ENCODE peak calls at places on chromosomes 7 and 10, in seven cellular contexts. B, L, G, Q, H, T and C are unnamed samples.

GRCh38 chr7:133358728-133359127 is 105.8 kb downstream of the EXOC4 start:
- DNase-seq in B (no peak), L (no peak), G (no peak), Q (no peak), H (no peak), T (peak), C (no peak)

GRCh38 chr10:99279626-99280111 is 44.0 kb upstream of the HPSE2 start:
- DNase-seq in B (peak), L (peak), G (no peak), Q (no peak), H (peak), T (peak), C (no peak)

GRCh38 chr10:102140218-102140617 is 7.4 kb downstream of the PPRC1 start:
- DNase-seq in B (no peak), L (no peak), G (no peak), Q (no peak), H (no peak), T (no peak), C (no peak)

GRCh38 chr7:136698977-136699376 is 169.5 kb upstream of the CHRM2 start:
- DNase-seq in B (no peak), L (no peak), G (no peak), Q (no peak), H (no peak), T (no peak), C (no peak)

GRCh38 chr7:43758029-43758860 is at the start of gene BLVRA:
- DNase-seq in B (peak), L (peak), G (peak), Q (no peak), H (peak), T (peak), C (no peak)

GRCh38 chr7:70208236-70209063 is 610.2 kb downstream of the AUTS2 start:
- DNase-seq in B (peak), L (no peak), G (no peak), Q (no peak), H (no peak), T (peak), C (no peak)

GRCh38 chr7:95687759-95688343 is 84.5 kb upstream of the DYNC1I1 start:
- DNase-seq in B (peak), L (peak), G (peak), Q (peak), H (no peak), T (peak), C (no peak)

GRCh38 chr10:79409038-79410035 is 36.1 kb downstream of the ZCCHC24 start:
- DNase-seq in B (no peak), L (no peak), G (no peak), Q (no peak), H (no peak), T (no peak), C (no peak)

GRCh38 chr10:125424191-125424847 is 258.6 kb downstream of the TEX36 start:
- DNase-seq in B (no peak), L (no peak), G (no peak), Q (no peak), H (no peak), T (no peak), C (no peak)

GRCh38 chr10:13690281-13690825 is 103.6 kb downstream of the PRPF18 start:
- DNase-seq in B (no peak), L (no peak), G (no peak), Q (no peak), H (peak), T (no peak), C (peak)

GRCh38 chr7:85770332-85770731 is 583.5 kb upstream of the SEMA3D start:
- DNase-seq in B (no peak), L (no peak), G (no peak), Q (no peak), H (no peak), T (peak), C (no peak)

DNA sequence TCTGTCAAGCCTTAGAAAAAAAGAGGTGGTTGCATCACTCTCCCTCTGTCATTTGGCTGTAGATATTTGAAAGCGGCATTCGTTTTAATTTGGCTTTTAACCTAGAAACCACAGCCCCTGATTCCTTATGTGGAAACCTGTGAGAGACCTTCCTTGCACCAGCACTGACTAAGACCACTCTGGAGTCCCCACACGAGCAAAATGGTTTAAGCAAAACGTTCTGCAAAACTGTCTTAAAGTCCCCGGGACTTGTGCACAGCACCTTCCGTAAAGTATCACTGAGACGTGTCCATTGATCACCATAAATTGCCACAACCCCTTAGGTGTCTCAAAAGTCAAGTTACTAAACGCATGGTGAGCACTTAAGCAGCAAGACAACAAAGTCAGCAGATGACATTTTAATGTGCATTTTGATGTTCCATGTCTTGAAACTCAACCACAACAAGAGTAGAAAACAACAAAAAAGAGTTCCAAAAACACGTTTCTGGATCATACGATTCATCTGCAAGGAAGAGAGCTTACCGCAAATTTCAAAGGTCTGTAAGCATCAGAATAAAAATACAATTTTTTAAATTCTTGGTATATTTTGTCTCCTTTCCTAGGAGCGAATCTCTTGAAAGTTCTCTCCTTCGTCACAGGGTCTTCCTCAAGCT is 37.9 kb downstream of the CNPY1 start:
- DNase-seq in B (no peak), L (no peak), G (no peak), Q (no peak), H (no peak), T (no peak), C (no peak)
- TF ChIP-seq EZH2 in B (peak), L (no peak), G (no peak), Q (no peak), H (no peak), T (no peak), C (no peak)

GRCh38 chr7:73972614-73973013 is 55.4 kb upstream of the ELN start:
- DNase-seq in B (no peak), L (no peak), G (no peak), Q (no peak), H (no peak), T (no peak), C (no peak)

GRCh38 chr7:73971701-73972341 is 56.2 kb upstream of the ELN start:
- DNase-seq in B (peak), L (peak), G (no peak), Q (peak), H (peak), T (no peak), C (no peak)

GRCh38 chr7:73969991-73970390 is 58.0 kb upstream of the ELN start:
- DNase-seq in B (no peak), L (no peak), G (no peak), Q (no peak), H (no peak), T (no peak), C (no peak)

GRCh38 chr7:73970801-73971229 is 57.2 kb upstream of the ELN start:
- DNase-seq in B (no peak), L (no peak), G (no peak), Q (no peak), H (no peak), T (no peak), C (no peak)

DNA sequence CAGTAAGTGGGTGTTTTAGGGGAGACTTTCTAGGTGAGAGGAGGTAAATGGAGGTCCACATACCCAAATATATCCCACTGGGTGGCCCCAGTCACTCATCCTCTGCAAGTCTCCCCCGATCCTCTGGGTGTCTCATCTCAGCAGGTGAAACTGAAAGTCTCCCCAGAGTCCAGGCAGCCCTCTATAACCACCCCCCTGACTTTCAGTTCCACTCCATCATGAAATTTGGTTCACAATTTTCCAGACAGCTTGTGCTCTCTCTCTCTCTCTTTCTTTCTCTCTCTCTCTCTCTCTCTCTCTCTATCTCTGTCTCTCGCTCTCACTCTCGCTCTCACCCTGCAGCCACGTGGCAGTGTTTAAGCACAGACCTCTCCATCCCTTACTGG is 56.7 kb upstream of the ELN start:
- DNase-seq in B (no peak), L (no peak), G (no peak), Q (no peak), H (no peak), T (no peak), C (no peak)
- H2AFZ ChIP-seq in B (no peak), L (no peak), G (no peak), Q (no peak), H (no peak), T (no peak), C (no peak)

GRCh38 chr10:73910401-73910763 is 550 bp upstream of the PLAU start:
- DNase-seq in B (no peak), L (peak), G (no peak), Q (no peak), H (no peak), T (no peak), C (no peak)

GRCh38 chr10:73910764-73911552 is at the start of gene PLAU:
- DNase-seq in B (peak), L (peak), G (peak), Q (no peak), H (no peak), T (peak), C (no peak)

GRCh38 chr10:73909716-73910115 is 1.2 kb upstream of the PLAU start:
- DNase-seq in B (no peak), L (no peak), G (no peak), Q (no peak), H (no peak), T (no peak), C (no peak)

GRCh38 chr10:73914036-73914435 is 3.1 kb downstream of the PLAU start:
- DNase-seq in B (no peak), L (no peak), G (no peak), Q (no peak), H (no peak), T (no peak), C (no peak)

DNA sequence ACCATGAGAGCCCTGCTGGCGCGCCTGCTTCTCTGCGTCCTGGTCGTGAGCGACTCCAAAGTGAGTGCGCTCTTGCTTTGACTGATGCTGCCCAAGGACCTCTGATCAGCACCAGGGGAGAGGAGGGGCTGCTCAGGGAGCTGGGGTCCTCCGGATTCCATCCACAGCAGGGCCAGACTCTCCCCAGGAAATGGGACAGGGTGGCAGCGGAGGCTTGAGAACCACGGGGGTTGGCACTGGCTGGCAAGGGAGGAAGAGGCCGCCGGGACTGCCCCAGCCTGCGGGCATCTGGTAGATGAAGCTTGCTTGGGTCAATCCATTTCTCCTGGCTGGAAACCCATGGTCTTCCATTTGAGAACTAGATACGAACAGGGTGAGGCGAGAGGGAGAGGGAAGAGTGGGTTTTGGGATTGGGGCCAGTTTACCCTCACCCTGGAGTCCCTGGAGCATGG is 647 bp downstream of the PLAU start:
- DNase-seq in B (no peak), L (peak), G (peak), Q (no peak), H (no peak), T (peak), C (no peak)
- TF ChIP-seq EZH2 in B (no peak), L (no peak), G (no peak), Q (no peak), H (no peak), T (no peak), C (no peak)

GRCh38 chr10:122650331-122650730 is 49.3 kb downstream of the C10orf120 start:
- DNase-seq in B (no peak), L (no peak), G (no peak), Q (no peak), H (no peak), T (no peak), C (no peak)

GRCh38 chr10:122647383-122647968 is 52.2 kb downstream of the C10orf120 start:
- DNase-seq in B (no peak), L (no peak), G (no peak), Q (no peak), H (no peak), T (no peak), C (no peak)

GRCh38 chr10:122649903-122650302 is 49.7 kb downstream of the C10orf120 start:
- DNase-seq in B (no peak), L (no peak), G (no peak), Q (no peak), H (no peak), T (no peak), C (no peak)

GRCh38 chr10:122646511-122647382 is 52.9 kb downstream of the C10orf120 start:
- DNase-seq in B (no peak), L (no peak), G (no peak), Q (no peak), H (no peak), T (peak), C (no peak)

GRCh38 chr10:122648599-122649428 is 50.8 kb downstream of the C10orf120 start:
- DNase-seq in B (peak), L (peak), G (peak), Q (peak), H (no peak), T (peak), C (no peak)
- H2AFZ ChIP-seq in B (no peak), L (no peak), G (no peak), Q (no peak), H (no peak), T (no peak), C (no peak)

GRCh38 chr7:97732567-97733275 is 835 bp downstream of the TAC1 start:
- DNase-seq in B (no peak), L (no peak), G (no peak), Q (no peak), H (no peak), T (no peak), C (no peak)
- TF ChIP-seq EZH2 in B (peak), L (no peak), G (no peak), Q (no peak), H (no peak), T (peak), C (peak)

DNA sequence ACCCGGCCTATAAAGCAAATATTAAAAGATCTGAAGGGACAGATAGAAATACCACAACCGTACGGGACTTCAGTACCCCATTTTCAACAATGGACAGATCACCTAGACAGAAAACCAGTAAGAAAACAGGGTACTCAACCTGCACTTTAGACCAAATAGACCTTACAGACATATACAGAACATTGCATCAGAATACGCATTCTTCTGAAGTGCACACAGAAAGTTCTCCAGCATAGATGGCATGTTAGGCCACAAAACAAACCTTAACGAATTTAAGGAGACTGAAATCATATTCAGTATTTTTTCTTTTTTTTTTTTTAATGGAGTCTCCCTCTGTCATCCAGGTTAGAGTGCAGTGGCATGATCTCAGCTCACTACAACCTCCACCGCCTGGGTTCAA is 151.5 kb downstream of the TNS3 start:
- DNase-seq in B (no peak), L (no peak), G (no peak), Q (no peak), H (no peak), T (no peak), C (no peak)
- H2AFZ ChIP-seq in B (no peak), L (no peak), G (no peak), Q (no peak), H (no peak), T (no peak), C (no peak)

GRCh38 chr7:27973625-27974024 is 207.0 kb downstream of the JAZF1 start:
- DNase-seq in B (no peak), L (no peak), G (no peak), Q (no peak), H (no peak), T (no peak), C (no peak)

GRCh38 chr7:27971171-27971570 is 209.4 kb downstream of the JAZF1 start:
- DNase-seq in B (no peak), L (no peak), G (no peak), Q (no peak), H (no peak), T (no peak), C (no peak)

GRCh38 chr7:27972272-27972671 is 208.3 kb downstream of the JAZF1 start:
- DNase-seq in B (no peak), L (no peak), G (no peak), Q (no peak), H (no peak), T (no peak), C (no peak)

DNA sequence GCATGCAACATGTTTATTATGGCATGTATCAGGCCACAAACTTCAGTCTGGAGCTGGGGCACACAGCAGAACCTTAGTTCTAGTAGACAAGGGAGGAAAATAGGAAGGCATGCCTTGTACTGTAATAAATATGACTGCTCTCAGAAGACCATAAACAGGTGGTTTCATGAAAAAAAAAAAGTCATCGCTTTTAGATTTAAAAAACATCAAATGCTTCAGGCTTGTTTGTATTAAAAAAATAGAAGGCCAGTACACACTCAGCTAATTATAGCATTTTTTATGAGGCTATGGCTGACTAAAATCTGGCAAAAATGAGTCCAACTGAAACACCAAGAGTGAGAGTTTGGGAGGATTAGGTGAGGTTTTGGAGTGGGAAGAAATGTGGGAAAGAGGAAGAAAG is 204.1 kb downstream of the JAZF1 start:
- DNase-seq in B (no peak), L (no peak), G (no peak), Q (no peak), H (no peak), T (no peak), C (no peak)
- TF ChIP-seq EZH2 in B (no peak), L (no peak), G (no peak), Q (no peak), H (no peak), T (no peak), C (no peak)

GRCh38 chr7:116864084-116864483 is 1.7 kb downstream of the CAPZA2 start:
- DNase-seq in B (no peak), L (no peak), G (peak), Q (no peak), H (no peak), T (peak), C (no peak)

GRCh38 chr7:116861717-116862116 is 670 bp upstream of the CAPZA2 start:
- DNase-seq in B (no peak), L (no peak), G (no peak), Q (no peak), H (no peak), T (no peak), C (no peak)

GRCh38 chr7:116859323-116859722 is 3.1 kb upstream of the CAPZA2 start:
- DNase-seq in B (no peak), L (peak), G (peak), Q (no peak), H (peak), T (peak), C (no peak)

GRCh38 chr7:116862234-116863167 is at the start of gene CAPZA2:
- DNase-seq in B (peak), L (peak), G (peak), Q (peak), H (peak), T (peak), C (no peak)

DNA sequence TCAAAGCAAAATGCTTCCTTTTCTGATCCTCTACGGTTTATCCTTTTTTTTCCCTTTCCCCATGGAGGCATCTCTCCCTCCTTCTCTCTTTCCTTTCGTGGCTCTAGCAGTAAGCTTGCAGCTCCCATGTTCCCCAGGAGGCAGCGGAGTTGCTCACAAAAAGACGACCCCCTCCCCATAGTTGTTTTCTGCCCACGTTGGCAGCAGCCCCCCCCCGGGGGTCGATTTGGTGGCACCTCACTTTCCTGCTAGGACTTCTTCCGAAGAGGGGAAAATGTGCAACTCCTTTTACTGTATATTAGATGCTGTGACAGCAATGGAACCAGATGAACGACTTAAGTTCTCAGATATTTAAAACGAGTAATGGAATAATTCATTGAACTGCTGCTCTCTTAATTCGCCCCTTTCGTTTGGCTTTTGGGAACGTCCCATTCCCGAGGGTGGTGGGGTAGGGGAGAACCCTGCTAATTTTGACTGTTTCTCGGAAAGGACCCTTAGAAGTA is 832 bp downstream of the CAPZA2 start:
- DNase-seq in B (peak), L (peak), G (peak), Q (no peak), H (no peak), T (no peak), C (no peak)
- H2AFZ ChIP-seq in B (peak), L (no peak), G (no peak), Q (no peak), H (peak), T (peak), C (peak)